ENCODE peak calls at places on chromosomes 1 and 21, in four cellular contexts. C is H4; Y is dermis blood vessel endothelial cell; X is activated T-helper 1 cell treated with anti-CD3 and anti-CD28 coated beads, Interleukin-12 subunit alpha, Interleukin-12 subunit beta, Interleukin-2, Interleukin-4 antibody, amounts not matched to agents 30 ng/mL and 10 ng/mL and 1 ng/mL, durations not matched to agents 14 hours and 24 hours and 36 hours. K is an unnamed sample.

GRCh38 chr1:192633533-192634258 is 2.3 kb upstream of the RGS13 start:
- DNase-seq in Y (no peak), C (no peak), X (no peak), K (no peak)

GRCh38 chr1:89688607-89689006 is 55.7 kb downstream of the LRRC8C start:
- DNase-seq in Y (no peak), X (no peak), C (no peak), K (no peak)

GRCh38 chr1:224358288-224358687 is 1.6 kb downstream of the CNIH4 start:
- DNase-seq in X (no peak), C (no peak), Y (no peak), K (no peak)

GRCh38 chr1:151347523-151348246 is 633 bp upstream of the RFX5 start:
- DNase-seq in Y (no peak), X (no peak), C (no peak), K (no peak)

GRCh38 chr1:2631136-2632050 is 1.4 kb downstream of the MMEL1 start:
- DNase-seq in Y (no peak), X (no peak), C (no peak), K (no peak)

GRCh38 chr1:213947200-213947775 is 40.5 kb upstream of the PROX1 start:
- DNase-seq in X (no peak), Y (no peak), C (no peak), K (no peak)

GRCh38 chr21:42975886-42976608 is 1.7 kb downstream of the PKNOX1 start:
- DNase-seq in Y (no peak), X (no peak), C (no peak), K (no peak)

GRCh38 chr1:156499194-156499702 is 1.3 kb downstream of the MEF2D start:
- DNase-seq in C (no peak), X (no peak), Y (peak), K (no peak)

GRCh38 chr21:16075594-16076282 is 346.0 kb downstream of the USP25 start:
- DNase-seq in C (no peak), Y (no peak), X (no peak), K (no peak)